ENCODE peak calls at places on chromosomes 7 and 10, in four cellular contexts. Q, W, R and Y are unnamed samples.

GRCh38 chr10:123380491-123381085 is 226.4 kb downstream of the BUB3 start:
- DNase-seq in Q (peak), W (no peak), R (peak), Y (peak)

GRCh38 chr7:73613954-73614735 is 10.2 kb downstream of the MLXIPL start:
- DNase-seq in Q (no peak), W (no peak), R (peak), Y (no peak)

GRCh38 chr10:12907651-12908050 is 93.9 kb downstream of the CCDC3 start:
- DNase-seq in Q (no peak), W (no peak), R (no peak), Y (no peak)

GRCh38 chr10:50325449-50326188 is 74.3 kb upstream of the ASAH2 start:
- DNase-seq in Q (peak), W (no peak), R (no peak), Y (peak)

GRCh38 chr10:69864321-69864720 is 62.6 kb downstream of the COL13A1 start:
- DNase-seq in Q (no peak), W (no peak), R (no peak), Y (no peak)

GRCh38 chr10:121615862-121616261 is 17.6 kb upstream of the FGFR2 start:
- DNase-seq in Q (no peak), W (no peak), R (no peak), Y (no peak)

GRCh38 chr7:26843696-26844095 is 20.7 kb downstream of the SKAP2 start:
- DNase-seq in Q (no peak), W (no peak), R (no peak), Y (peak)

GRCh38 chr10:24249829-24250415 is 41.0 kb downstream of the KIAA1217 start:
- DNase-seq in Q (no peak), W (no peak), R (no peak), Y (peak)

GRCh38 chr7:105826143-105826542 is 50.3 kb downstream of the ATXN7L1 start:
- DNase-seq in Q (no peak), W (no peak), R (no peak), Y (no peak)

GRCh38 chr7:17021205-17021604 is 139.4 kb upstream of the AGR3 start:
- DNase-seq in Q (no peak), W (no peak), R (peak), Y (no peak)

GRCh38 chr7:1348836-1349335 is 110.4 kb downstream of the MICALL2 start:
- DNase-seq in Q (no peak), W (no peak), R (no peak), Y (no peak)

GRCh38 chr7:74466196-74466813 is 12.6 kb downstream of the GTF2IRD1 start:
- DNase-seq in Q (no peak), W (no peak), R (no peak), Y (no peak)

GRCh38 chr10:73576178-73576889 is 14.8 kb downstream of the USP54 start:
- DNase-seq in Q (no peak), W (peak), R (peak), Y (no peak)

GRCh38 chr7:2508327-2509231 is 11.0 kb upstream of the LFNG start:
- DNase-seq in Q (no peak), W (no peak), R (no peak), Y (no peak)

GRCh38 chr7:138388673-138389491 is 71.2 kb upstream of the TRIM24 start:
- DNase-seq in Q (peak), W (no peak), R (peak), Y (no peak)

GRCh38 chr10:103145046-103145445 is 48.0 kb downstream of the NT5C2 start:
- DNase-seq in Q (no peak), W (no peak), R (no peak), Y (no peak)

GRCh38 chr7:131357282-131357880 is 29.7 kb downstream of the MKLN1 start:
- DNase-seq in Q (no peak), W (no peak), R (no peak), Y (no peak)

GRCh38 chr7:88377421-88377820 is 70.7 kb upstream of the STEAP4 start:
- DNase-seq in Q (no peak), W (no peak), R (no peak), Y (peak)

GRCh38 chr7:140390034-140390433 is 8.3 kb downstream of the SLC37A3 start:
- DNase-seq in Q (no peak), W (no peak), R (no peak), Y (no peak)

GRCh38 chr10:79347894-79348639 is 798 bp downstream of the PPIF start:
- DNase-seq in Q (peak), W (no peak), R (peak), Y (peak)
- TF ChIP-seq JUNB in Q (no peak), W (no peak), R (no peak), Y (no peak)

DNA sequence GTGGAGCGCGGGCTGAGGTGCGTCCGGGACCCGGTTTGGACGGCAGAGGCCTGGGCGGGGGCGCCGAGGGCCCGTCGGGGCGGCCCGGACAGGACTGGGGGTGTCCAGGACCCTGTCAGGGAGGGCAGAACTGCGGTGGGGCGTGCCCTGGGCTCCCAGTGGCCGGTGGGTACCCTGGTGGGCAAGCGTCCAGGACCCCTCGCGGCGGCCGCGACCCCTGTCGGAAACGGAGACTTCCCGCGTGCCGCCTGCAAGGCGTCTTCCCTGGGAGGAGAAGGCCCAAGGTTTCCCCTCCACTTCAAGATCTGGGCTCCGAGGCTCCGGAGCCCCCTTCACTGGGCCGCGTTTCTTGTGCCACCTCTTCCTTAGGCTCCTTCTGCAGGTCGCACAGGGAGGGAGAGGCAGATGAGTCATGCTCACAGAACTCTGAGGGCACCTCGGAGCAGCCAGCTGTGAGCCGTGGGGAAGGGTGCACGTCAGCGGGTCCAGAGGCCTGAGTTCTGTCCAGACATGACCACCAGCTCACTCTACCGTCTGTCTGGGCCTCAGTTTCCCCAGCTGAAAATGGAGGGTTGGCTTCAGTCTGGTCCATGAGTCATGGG is 536 bp downstream of the ALOX5 start:
- DNase-seq in Q (no peak), W (no peak), R (no peak), Y (peak)
- TF ChIP-seq JUNB in Q (no peak), W (no peak), R (no peak), Y (no peak)

GRCh38 chr7:76325811-76326210 is 23.3 kb downstream of the HSPB1 start:
- DNase-seq in Q (no peak), W (no peak), R (no peak), Y (no peak)

GRCh38 chr7:76328390-76328789 is 25.9 kb downstream of the HSPB1 start:
- DNase-seq in Q (no peak), W (no peak), R (no peak), Y (no peak)

GRCh38 chr7:76326646-76327233 is 24.3 kb downstream of the HSPB1 start:
- DNase-seq in Q (peak), W (no peak), R (no peak), Y (no peak)

GRCh38 chr7:76327610-76328009 is 25.1 kb downstream of the HSPB1 start:
- DNase-seq in Q (no peak), W (no peak), R (no peak), Y (no peak)

DNA sequence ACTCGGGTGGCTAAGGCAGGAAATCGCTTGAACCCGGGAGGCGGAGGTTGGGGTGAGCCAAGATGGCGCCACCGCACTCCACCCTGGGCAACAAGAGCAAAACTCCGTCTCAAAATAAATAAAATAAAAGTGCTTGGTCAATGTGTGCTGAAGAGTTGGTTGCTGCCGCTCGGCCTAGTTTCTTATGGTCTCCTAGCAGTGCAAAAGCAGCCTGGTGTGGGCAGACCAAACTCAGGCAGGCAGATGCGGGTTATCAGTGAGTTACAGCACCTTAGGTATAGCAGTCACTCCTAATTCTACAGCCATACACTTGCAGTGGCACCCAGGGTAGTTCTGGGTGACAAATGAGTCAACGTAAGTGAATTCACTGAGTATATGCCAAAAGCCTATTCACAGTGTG is 22.6 kb downstream of the HSPB1 start:
- DNase-seq in Q (no peak), W (no peak), R (no peak), Y (no peak)
- TF ChIP-seq JUNB in Q (no peak), W (no peak), R (no peak), Y (no peak)

GRCh38 chr10:104640339-104641149 is 546 bp upstream of the SORCS3 start:
- DNase-seq in Q (no peak), W (no peak), R (no peak), Y (peak)
- TF ChIP-seq JUNB in Q (no peak), W (no peak), R (no peak), Y (no peak)

GRCh38 chr10:125628251-125629049 is 54.5 kb downstream of the TEX36 start:
- DNase-seq in Q (no peak), W (no peak), R (no peak), Y (no peak)

GRCh38 chr10:125634606-125635005 is 48.4 kb downstream of the TEX36 start:
- DNase-seq in Q (no peak), W (no peak), R (no peak), Y (no peak)

GRCh38 chr10:125629758-125630376 is 53.1 kb downstream of the TEX36 start:
- DNase-seq in Q (peak), W (no peak), R (peak), Y (peak)

GRCh38 chr10:125633517-125633999 is 49.4 kb downstream of the TEX36 start:
- DNase-seq in Q (no peak), W (no peak), R (no peak), Y (no peak)

GRCh38 chr10:125631806-125632205 is 51.2 kb downstream of the TEX36 start:
- DNase-seq in Q (no peak), W (no peak), R (no peak), Y (no peak)
- TF ChIP-seq JUNB in Q (no peak), W (no peak), R (no peak), Y (no peak)

GRCh38 chr10:118904284-118904683 is 125.2 kb upstream of the NANOS1 start:
- DNase-seq in Q (no peak), W (no peak), R (no peak), Y (no peak)
- TF ChIP-seq JUNB in Q (no peak), W (no peak), R (no peak), Y (no peak)